ENCODE peak calls at places on chromosomes 16 and 17, in six cellular contexts. One of them, this sample, is unnamed.

GRCh38 chr16:7744546-7745294 is 412.1 kb downstream of the RBFOX1 start:
- DNase-seq in endothelial cell: no peak
- DNase-seq in HFF-Myc: no peak
- DNase-seq in epithelial cell of esophagus: no peak
- DNase-seq in heart right ventricle: no peak
- DNase-seq in heart left ventricle: no peak
- DNase-seq in this sample: no peak

GRCh38 chr16:20181386-20181785 is 107.7 kb upstream of the GPR139 start:
- DNase-seq in HFF-Myc: no peak
- DNase-seq in heart right ventricle: no peak
- DNase-seq in heart left ventricle: no peak
- DNase-seq in endothelial cell: no peak
- DNase-seq in epithelial cell of esophagus: no peak
- DNase-seq in this sample: no peak

GRCh38 chr16:89621698-89622409 is 8.4 kb downstream of the DPEP1 start:
- DNase-seq in heart left ventricle: no peak
- DNase-seq in epithelial cell of esophagus: no peak
- DNase-seq in endothelial cell: no peak
- DNase-seq in HFF-Myc: no peak
- DNase-seq in heart right ventricle: no peak
- DNase-seq in this sample: no peak

GRCh38 chr17:1997146-1997586 is 28.0 kb downstream of the RTN4RL1 start:
- DNase-seq in epithelial cell of esophagus: peak; percentile 84
- DNase-seq in HFF-Myc: no peak
- DNase-seq in heart left ventricle: no peak
- DNase-seq in heart right ventricle: no peak
- DNase-seq in endothelial cell: no peak
- DNase-seq in this sample: peak; percentile 27

GRCh38 chr16:8376430-8376829 is 213.9 kb downstream of the TMEM114 start:
- DNase-seq in endothelial cell: no peak
- DNase-seq in epithelial cell of esophagus: no peak
- DNase-seq in heart right ventricle: no peak
- DNase-seq in HFF-Myc: no peak
- DNase-seq in heart left ventricle: no peak
- DNase-seq in this sample: no peak

GRCh38 chr17:39674702-39675389 is 6.6 kb downstream of the PNMT start:
- DNase-seq in heart left ventricle: peak; percentile 61
- DNase-seq in HFF-Myc: no peak
- DNase-seq in epithelial cell of esophagus: peak; percentile 51
- DNase-seq in endothelial cell: no peak
- DNase-seq in heart right ventricle: no peak
- DNase-seq in this sample: peak; percentile 100

GRCh38 chr17:2406271-2406902 is 5.5 kb upstream of the MNT start:
- DNase-seq in endothelial cell: no peak
- DNase-seq in epithelial cell of esophagus: peak; percentile 97
- DNase-seq in heart left ventricle: no peak
- DNase-seq in HFF-Myc: no peak
- DNase-seq in heart right ventricle: no peak
- DNase-seq in this sample: no peak

GRCh38 chr17:42233148-42233547 is 38.9 kb upstream of the GHDC start:
- DNase-seq in endothelial cell: no peak
- DNase-seq in heart right ventricle: no peak
- DNase-seq in epithelial cell of esophagus: peak; percentile 62
- DNase-seq in HFF-Myc: no peak
- DNase-seq in heart left ventricle: no peak
- DNase-seq in this sample: no peak

GRCh38 chr16:51818342-51818944 is 667.4 kb upstream of the SALL1 start:
- DNase-seq in HFF-Myc: peak; percentile 19
- DNase-seq in endothelial cell: peak; percentile 70
- DNase-seq in heart right ventricle: no peak
- DNase-seq in heart left ventricle: no peak
- DNase-seq in epithelial cell of esophagus: peak; percentile 71
- DNase-seq in this sample: peak; percentile 84

GRCh38 chr16:31508706-31509523 is 724 bp upstream of the RUSF1 start:
- DNase-seq in heart right ventricle: no peak
- DNase-seq in HFF-Myc: no peak
- DNase-seq in endothelial cell: no peak
- DNase-seq in epithelial cell of esophagus: no peak
- DNase-seq in heart left ventricle: no peak
- DNase-seq in this sample: no peak

GRCh38 chr16:4239020-4239419 is 2.9 kb downstream of the SRL start:
- DNase-seq in endothelial cell: no peak
- DNase-seq in heart left ventricle: no peak
- DNase-seq in heart right ventricle: no peak
- DNase-seq in epithelial cell of esophagus: no peak
- DNase-seq in HFF-Myc: no peak
- DNase-seq in this sample: no peak

GRCh38 chr16:46573008-46573833 is 48.0 kb downstream of the SHCBP1 start:
- DNase-seq in epithelial cell of esophagus: peak; percentile 51
- DNase-seq in endothelial cell: no peak
- DNase-seq in HFF-Myc: peak; percentile 21
- DNase-seq in heart left ventricle: no peak
- DNase-seq in heart right ventricle: no peak
- DNase-seq in this sample: no peak

GRCh38 chr16:842061-842476 is 41.5 kb upstream of the GNG13 start:
- DNase-seq in heart right ventricle: no peak
- DNase-seq in HFF-Myc: no peak
- DNase-seq in endothelial cell: no peak
- DNase-seq in epithelial cell of esophagus: no peak
- DNase-seq in heart left ventricle: peak; percentile 55
- DNase-seq in this sample: no peak

GRCh38 chr17:66677201-66677981 is 157.5 kb upstream of the CACNG5 start:
- DNase-seq in endothelial cell: no peak
- DNase-seq in heart left ventricle: no peak
- DNase-seq in epithelial cell of esophagus: peak; percentile 95
- DNase-seq in HFF-Myc: no peak
- DNase-seq in heart right ventricle: no peak
- DNase-seq in this sample: no peak

GRCh38 chr17:80845121-80845862 is 146.3 kb upstream of the CHMP6 start:
- DNase-seq in heart right ventricle: no peak
- DNase-seq in endothelial cell: no peak
- DNase-seq in HFF-Myc: no peak
- DNase-seq in heart left ventricle: peak; percentile 44
- DNase-seq in epithelial cell of esophagus: no peak
- DNase-seq in this sample: no peak

GRCh38 chr16:1998360-1998835 is 8.6 kb downstream of the SYNGR3 start:
- DNase-seq in heart right ventricle: no peak
- DNase-seq in endothelial cell: no peak
- DNase-seq in HFF-Myc: no peak
- DNase-seq in heart left ventricle: no peak
- DNase-seq in epithelial cell of esophagus: no peak
- DNase-seq in this sample: no peak

GRCh38 chr17:12983986-12984932 is 33.6 kb downstream of the ELAC2 start:
- DNase-seq in endothelial cell: no peak
- DNase-seq in heart left ventricle: peak; percentile 80
- DNase-seq in epithelial cell of esophagus: no peak
- DNase-seq in heart right ventricle: peak; percentile 61
- DNase-seq in HFF-Myc: no peak
- DNase-seq in this sample: no peak

GRCh38 chr17:31517524-31517923 is 126.0 kb downstream of the RAB11FIP4 start:
- DNase-seq in heart right ventricle: no peak
- DNase-seq in HFF-Myc: no peak
- DNase-seq in epithelial cell of esophagus: no peak
- DNase-seq in endothelial cell: peak; percentile 23
- DNase-seq in heart left ventricle: no peak
- DNase-seq in this sample: peak; percentile 43

GRCh38 chr17:58382885-58383248 is 30.9 kb upstream of the SUPT4H1 start:
- DNase-seq in heart left ventricle: no peak
- DNase-seq in epithelial cell of esophagus: no peak
- DNase-seq in heart right ventricle: no peak
- DNase-seq in HFF-Myc: no peak
- DNase-seq in endothelial cell: no peak
- DNase-seq in this sample: no peak

GRCh38 chr17:76548378-76549214 is 8.8 kb downstream of the PRCD start:
- DNase-seq in HFF-Myc: no peak
- DNase-seq in heart right ventricle: no peak
- DNase-seq in epithelial cell of esophagus: no peak
- DNase-seq in heart left ventricle: no peak
- DNase-seq in endothelial cell: no peak
- DNase-seq in this sample: no peak

GRCh38 chr17:14299261-14300093 is 1.4 kb upstream of the HS3ST3B1 start:
- DNase-seq in endothelial cell: peak; percentile 48
- DNase-seq in heart right ventricle: peak; percentile 40
- DNase-seq in epithelial cell of esophagus: no peak
- DNase-seq in heart left ventricle: peak; percentile 76
- DNase-seq in HFF-Myc: no peak
- DNase-seq in this sample: peak; percentile 30

GRCh38 chr17:9575381-9576072 is at the start of gene STX8:
- DNase-seq in epithelial cell of esophagus: peak; percentile 90
- DNase-seq in heart right ventricle: peak; percentile 93
- DNase-seq in heart left ventricle: peak; percentile 96
- DNase-seq in HFF-Myc: peak; percentile 59
- DNase-seq in endothelial cell: peak; percentile 91
- DNase-seq in this sample: peak; percentile 85

GRCh38 chr17:9576521-9577401 is at the start of gene CFAP52:
- DNase-seq in HFF-Myc: peak; percentile 48
- DNase-seq in heart left ventricle: peak; percentile 85
- DNase-seq in endothelial cell: peak; percentile 79
- DNase-seq in heart right ventricle: peak; percentile 80
- DNase-seq in epithelial cell of esophagus: peak; percentile 83
- DNase-seq in this sample: peak; percentile 61

GRCh38 chr17:9577402-9577709 is 914 bp downstream of the CFAP52 start:
- DNase-seq in epithelial cell of esophagus: no peak
- DNase-seq in HFF-Myc: no peak
- DNase-seq in heart left ventricle: no peak
- DNase-seq in endothelial cell: no peak
- DNase-seq in heart right ventricle: no peak
- DNase-seq in this sample: no peak
- TF ChIP-seq CTCF in epithelial cell of esophagus: no peak
- TF ChIP-seq CTCF in HFF-Myc: no peak
- TF ChIP-seq CTCF in heart left ventricle: no peak
- TF ChIP-seq CTCF in endothelial cell: no peak
- TF ChIP-seq CTCF in heart right ventricle: no peak
- TF ChIP-seq CTCF in this sample: no peak

DNA sequence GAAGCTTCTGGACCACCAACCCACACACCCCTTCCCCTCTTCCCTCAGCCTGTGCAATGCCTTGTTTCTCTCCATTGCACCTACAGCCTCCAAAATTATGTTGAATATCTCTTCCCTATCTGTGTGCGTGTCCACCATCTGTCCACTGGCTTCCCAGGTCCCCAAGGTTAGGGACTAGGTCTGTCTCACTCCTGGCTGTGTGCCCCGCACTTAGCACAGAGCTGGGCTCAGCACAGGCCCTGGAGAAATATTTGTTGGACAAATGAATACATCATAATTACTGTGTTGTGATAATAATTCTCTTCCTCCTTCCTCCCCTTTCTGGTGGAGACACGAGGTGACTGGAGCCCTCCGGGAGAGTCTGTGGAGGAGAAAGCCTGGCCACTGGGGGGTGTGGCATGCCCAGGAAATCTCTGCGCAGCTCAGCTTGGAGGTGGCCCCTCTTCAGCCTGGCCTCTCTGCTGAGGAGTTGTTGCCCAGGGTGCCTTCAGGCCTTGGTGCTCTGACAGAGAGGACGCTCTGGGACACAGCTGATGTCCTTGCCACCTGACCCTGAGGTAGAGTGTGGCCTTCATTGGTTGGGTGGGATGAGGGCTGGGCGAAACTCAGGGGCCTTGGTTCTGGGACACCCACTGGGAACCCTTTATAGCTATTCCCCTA is 3.3 kb upstream of the BRD7 start:
- DNase-seq in HFF-Myc: no peak
- DNase-seq in heart right ventricle: no peak
- DNase-seq in endothelial cell: no peak
- DNase-seq in epithelial cell of esophagus: no peak
- DNase-seq in heart left ventricle: no peak
- DNase-seq in this sample: no peak
- TF ChIP-seq CTCF in HFF-Myc: peak; percentile 39
- TF ChIP-seq CTCF in heart right ventricle: peak; percentile 33
- TF ChIP-seq CTCF in endothelial cell: no peak
- TF ChIP-seq CTCF in epithelial cell of esophagus: peak; percentile 23
- TF ChIP-seq CTCF in heart left ventricle: peak; percentile 32
- TF ChIP-seq CTCF in this sample: no peak

DNA sequence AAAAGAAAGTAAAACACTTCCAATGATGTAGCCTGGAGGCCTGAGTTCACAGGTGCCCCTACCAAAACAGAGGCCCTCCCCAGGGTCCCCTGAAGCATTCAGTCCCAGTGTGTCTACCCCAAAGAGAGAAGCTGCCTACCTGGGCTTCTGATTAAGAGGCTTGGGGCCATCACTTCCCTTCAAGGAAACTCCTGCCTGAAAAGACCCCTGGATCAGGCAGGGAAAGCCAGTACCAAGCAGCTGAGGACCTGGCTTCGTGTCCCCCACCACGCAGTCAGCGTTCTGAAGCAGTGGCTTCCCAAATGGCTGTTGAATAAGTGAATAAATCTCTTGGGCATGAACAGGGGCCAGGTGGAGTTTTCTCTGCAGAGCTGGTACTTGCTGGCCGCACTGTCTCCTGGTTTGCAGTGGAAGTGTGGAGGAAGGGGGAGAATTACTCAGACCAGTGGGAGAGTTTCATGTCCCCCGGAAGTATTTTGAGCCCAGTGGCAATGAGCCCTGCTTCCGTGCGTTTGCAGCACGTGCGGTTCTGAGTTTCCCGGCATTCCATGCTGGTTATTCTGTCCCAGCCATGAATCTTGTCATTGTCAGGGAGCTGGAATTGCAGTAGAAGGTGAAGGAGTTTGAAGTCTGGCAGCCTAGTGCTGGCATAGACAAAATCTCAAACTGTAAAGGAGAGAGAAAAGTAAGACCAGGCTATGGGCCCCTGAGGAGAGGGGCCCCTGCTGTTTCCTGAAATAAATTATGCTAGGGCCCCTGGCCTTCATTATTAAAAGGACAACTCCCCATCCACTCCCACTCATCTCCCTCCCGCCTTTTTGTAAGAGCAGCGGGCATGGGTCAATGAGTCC is 27.0 kb downstream of the RMI2 start:
- DNase-seq in heart right ventricle: no peak
- DNase-seq in epithelial cell of esophagus: no peak
- DNase-seq in HFF-Myc: no peak
- DNase-seq in heart left ventricle: no peak
- DNase-seq in endothelial cell: no peak
- DNase-seq in this sample: no peak
- TF ChIP-seq CTCF in heart right ventricle: no peak
- TF ChIP-seq CTCF in epithelial cell of esophagus: no peak
- TF ChIP-seq CTCF in HFF-Myc: no peak
- TF ChIP-seq CTCF in heart left ventricle: no peak
- TF ChIP-seq CTCF in endothelial cell: peak; percentile 13
- TF ChIP-seq CTCF in this sample: no peak

GRCh38 chr16:85498607-85499006 is 114.5 kb upstream of the GSE1 start:
- DNase-seq in heart right ventricle: no peak
- DNase-seq in heart left ventricle: no peak
- DNase-seq in epithelial cell of esophagus: no peak
- DNase-seq in endothelial cell: no peak
- DNase-seq in HFF-Myc: no peak
- DNase-seq in this sample: no peak

GRCh38 chr16:85496145-85496544 is 117.0 kb upstream of the GSE1 start:
- DNase-seq in HFF-Myc: no peak
- DNase-seq in epithelial cell of esophagus: no peak
- DNase-seq in heart right ventricle: no peak
- DNase-seq in heart left ventricle: no peak
- DNase-seq in endothelial cell: no peak
- DNase-seq in this sample: no peak

GRCh38 chr16:85495259-85495658 is 117.9 kb upstream of the GSE1 start:
- DNase-seq in endothelial cell: no peak
- DNase-seq in HFF-Myc: no peak
- DNase-seq in epithelial cell of esophagus: no peak
- DNase-seq in heart left ventricle: no peak
- DNase-seq in heart right ventricle: no peak
- DNase-seq in this sample: no peak

GRCh38 chr16:85494315-85494714 is 118.8 kb upstream of the GSE1 start:
- DNase-seq in heart right ventricle: no peak
- DNase-seq in heart left ventricle: no peak
- DNase-seq in HFF-Myc: no peak
- DNase-seq in epithelial cell of esophagus: no peak
- DNase-seq in endothelial cell: no peak
- DNase-seq in this sample: no peak

GRCh38 chr16:85497622-85498314 is 115.4 kb upstream of the GSE1 start:
- DNase-seq in epithelial cell of esophagus: no peak
- DNase-seq in heart right ventricle: no peak
- DNase-seq in endothelial cell: no peak
- DNase-seq in HFF-Myc: no peak
- DNase-seq in heart left ventricle: no peak
- DNase-seq in this sample: no peak
- TF ChIP-seq CTCF in epithelial cell of esophagus: no peak
- TF ChIP-seq CTCF in heart right ventricle: no peak
- TF ChIP-seq CTCF in endothelial cell: no peak
- TF ChIP-seq CTCF in HFF-Myc: no peak
- TF ChIP-seq CTCF in heart left ventricle: no peak
- TF ChIP-seq CTCF in this sample: no peak